ENCODE peak calls at places on chromosomes 7 and 10, in five cellular contexts. F is K562, I is IMR-90, K is GM23248, L is fibroblast of lung. C is an unnamed sample.

GRCh38 chr10:51802030-51802429 is 102.6 kb upstream of the CSTF2T start:
- DNase-seq in I (no peak), L (no peak), K (no peak), F (no peak), C (no peak)

GRCh38 chr7:140475747-140476333 is 3.5 kb downstream of the MKRN1 start:
- DNase-seq in F (peak; percentile 64), I (peak; percentile 41), K (peak; percentile 66), L (peak; percentile 21), C (no peak)

GRCh38 chr7:134957005-134957404 is 29.3 kb upstream of the AGBL3 start:
- DNase-seq in L (no peak), K (no peak), F (no peak), I (no peak), C (no peak)

GRCh38 chr7:149719912-149720335 is 53.5 kb downstream of the ZNF467 start:
- DNase-seq in L (no peak), K (no peak), I (no peak), F (peak; percentile 89), C (no peak)

GRCh38 chr10:108980869-108981268 is 942.4 kb downstream of the XPNPEP1 start:
- DNase-seq in L (no peak), K (no peak), I (no peak), F (no peak), C (no peak)

GRCh38 chr7:55187701-55188491 is 169.1 kb downstream of the EGFR start:
- DNase-seq in K (no peak), L (no peak), I (no peak), F (no peak), C (no peak)

GRCh38 chr10:48377751-48378585 is 71.5 kb downstream of the MAPK8 start:
- DNase-seq in F (no peak), L (no peak), I (peak; percentile 24), K (peak; percentile 19), C (no peak)

GRCh38 chr7:46649896-46650295 is 728.8 kb upstream of the IGFBP3 start:
- DNase-seq in K (no peak), L (peak; percentile 30), F (no peak), I (no peak), C (no peak)

GRCh38 chr7:141028767-141029166 is 14.0 kb upstream of the MRPS33 start:
- DNase-seq in F (no peak), L (no peak), K (no peak), I (no peak), C (no peak)

GRCh38 chr7:78530351-78530750 is 731.8 kb downstream of the PHTF2 start:
- DNase-seq in L (peak; percentile 70), K (peak; percentile 89), F (no peak), I (peak; percentile 83), C (no peak)

GRCh38 chr10:24952146-24952700 is at the start of gene PRTFDC1:
- DNase-seq in F (peak; percentile 66), K (peak; percentile 71), I (no peak), L (peak; percentile 38), C (no peak)

GRCh38 chr7:85426487-85426960 is 239.7 kb upstream of the SEMA3D start:
- DNase-seq in I (peak; percentile 29), L (peak; percentile 33), F (no peak), K (peak; percentile 41), C (no peak)

GRCh38 chr7:89335490-89335889 is 540.0 kb upstream of the TEX47 start:
- DNase-seq in F (no peak), I (no peak), L (no peak), K (no peak), C (no peak)

GRCh38 chr10:24223341-24223740 is 14.4 kb downstream of the KIAA1217 start:
- DNase-seq in I (no peak), L (no peak), K (no peak), F (no peak), C (no peak)

GRCh38 chr7:15397159-15397550 is 164.7 kb downstream of the AGMO start:
- DNase-seq in L (no peak), K (no peak), I (no peak), F (no peak), C (no peak)

GRCh38 chr7:15399446-15399845 is 162.4 kb downstream of the AGMO start:
- DNase-seq in F (no peak), L (peak; percentile 1), I (peak; percentile 5), K (peak; percentile 39), C (no peak)

GRCh38 chr7:15396210-15397158 is 165.3 kb downstream of the AGMO start:
- DNase-seq in F (no peak), L (no peak), K (no peak), I (no peak), C (no peak)

GRCh38 chr7:15400440-15400839 is 161.4 kb downstream of the AGMO start:
- DNase-seq in I (no peak), F (no peak), K (no peak), L (no peak), C (no peak)

DNA sequence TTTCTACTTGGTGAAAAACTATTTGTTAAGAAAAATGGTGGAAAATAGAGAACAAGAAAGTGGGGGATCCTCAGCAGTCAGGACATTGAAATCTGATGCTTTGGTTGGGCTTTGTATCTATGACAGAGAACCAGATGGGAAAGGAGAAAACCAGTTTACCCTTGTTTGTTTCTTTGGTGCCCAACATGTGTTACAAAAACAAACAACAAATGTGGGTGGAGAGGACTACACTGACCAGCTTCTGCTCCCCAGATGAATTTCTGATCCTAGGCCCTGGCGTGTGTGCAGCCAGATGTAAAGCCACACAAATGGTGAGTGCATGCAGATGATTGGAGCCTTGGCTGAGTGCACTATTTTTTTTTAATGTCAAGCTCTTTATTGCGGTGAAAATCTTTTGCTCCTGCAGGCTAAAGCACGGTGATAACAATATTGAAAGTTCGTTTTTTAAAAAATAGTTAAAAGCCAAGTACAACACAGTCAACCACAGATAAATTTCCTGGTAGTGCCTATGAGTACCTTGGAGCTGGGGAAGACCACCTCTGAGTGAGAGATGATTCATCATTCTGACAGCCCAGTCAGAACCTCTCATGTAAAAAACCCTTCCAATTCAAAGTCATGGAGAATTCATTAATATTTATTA is 163.8 kb downstream of the AGMO start:
- DNase-seq in I (no peak), K (no peak), F (no peak), L (peak; percentile 43), C (no peak)
- H3K9ac ChIP-seq in I (no peak overlapping the region), K (no peak overlapping the region), F (no peak overlapping the region), L (no peak overlapping the region), C (no peak overlapping the region)

GRCh38 chr7:30285531-30286284 is 1.3 kb downstream of the ZNRF2 start:
- DNase-seq in I (peak; percentile 46), F (peak; percentile 24), K (peak; percentile 70), L (peak; percentile 65), C (no peak)
- H3K27ac ChIP-seq in I (peak overlapping the region; percentile 2), F (peak overlapping the region; percentile 93), K (peak overlapping the region; percentile 74), L (peak overlapping the region; percentile 68), C (peak overlapping the region; percentile 90)

GRCh38 chr7:129740574-129740973 is 129.1 kb downstream of the NRF1 start:
- DNase-seq in F (no peak), I (no peak), K (no peak), L (no peak), C (no peak)

GRCh38 chr7:129742267-129742666 is 130.7 kb downstream of the NRF1 start:
- DNase-seq in I (no peak), F (no peak), K (no peak), L (no peak), C (no peak)

GRCh38 chr7:129741743-129742213 is 130.3 kb downstream of the NRF1 start:
- DNase-seq in K (no peak), L (no peak), F (no peak), I (no peak), C (no peak)

GRCh38 chr7:129741011-129741410 is 129.5 kb downstream of the NRF1 start:
- DNase-seq in F (no peak), L (no peak), I (no peak), K (no peak), C (no peak)

DNA sequence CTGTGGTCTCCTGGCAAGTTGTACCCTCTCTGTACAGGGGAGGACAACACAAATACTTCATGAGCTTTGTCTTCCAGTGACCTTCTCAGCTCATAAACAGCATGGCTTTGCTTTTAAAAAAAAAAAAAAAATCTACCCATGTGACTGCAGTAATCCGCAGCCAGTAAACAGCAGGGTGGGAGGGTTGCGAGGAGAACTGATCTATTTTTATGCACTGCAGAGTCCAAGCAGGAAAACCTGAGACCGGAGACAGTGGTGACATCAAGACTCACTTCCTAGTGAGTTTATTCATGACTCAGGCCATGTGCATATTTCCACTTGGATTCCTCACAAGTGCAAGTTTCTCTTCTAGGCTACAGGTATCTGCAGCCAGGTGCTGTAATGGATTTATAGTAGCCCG is 127.9 kb downstream of the NRF1 start:
- DNase-seq in K (peak; percentile 26), L (peak; percentile 54), F (no peak), I (peak; percentile 76), C (no peak)
- H3K4me2 ChIP-seq in K (no peak overlapping the region), L (no peak overlapping the region), F (no peak overlapping the region), I (peak overlapping the region; percentile 3), C (no peak overlapping the region)

GRCh38 chr7:20601121-20601520 is 14.3 kb upstream of the ABCB5 start:
- DNase-seq in L (peak; percentile 70), I (no peak), F (no peak), K (no peak), C (no peak)
- H3K9ac ChIP-seq in L (no peak overlapping the region), I (no peak overlapping the region), F (no peak overlapping the region), K (no peak overlapping the region), C (no peak overlapping the region)

C was measured in keratinocyte.